ENCODE peak calls at places on chromosomes 2 and 18, in five cellular contexts. One of them, this sample, is unnamed.

GRCh38 chr2:7972670-7973069 is 709.2 kb upstream of the ID2 start:
- DNase-seq in right cardiac atrium: no peak
- DNase-seq in foreskin fibroblast: no peak
- DNase-seq in left ventricle myocardium superior: no peak
- DNase-seq in naive thymus-derived CD8-positive, alpha-beta T cell: no peak
- DNase-seq in this sample: no peak

GRCh38 chr2:209741953-209742352 is 29.7 kb upstream of the UNC80 start:
- DNase-seq in naive thymus-derived CD8-positive, alpha-beta T cell: no peak
- DNase-seq in right cardiac atrium: no peak
- DNase-seq in left ventricle myocardium superior: no peak
- DNase-seq in foreskin fibroblast: no peak
- DNase-seq in this sample: no peak

GRCh38 chr18:67318651-67319050 is 197.9 kb downstream of the DSEL start:
- DNase-seq in right cardiac atrium: no peak
- DNase-seq in foreskin fibroblast: peak
- DNase-seq in left ventricle myocardium superior: no peak
- DNase-seq in naive thymus-derived CD8-positive, alpha-beta T cell: no peak
- DNase-seq in this sample: no peak

GRCh38 chr2:185876234-185876633 is 137.6 kb downstream of the FSIP2 start:
- DNase-seq in left ventricle myocardium superior: no peak
- DNase-seq in right cardiac atrium: no peak
- DNase-seq in naive thymus-derived CD8-positive, alpha-beta T cell: no peak
- DNase-seq in foreskin fibroblast: no peak
- DNase-seq in this sample: peak

GRCh38 chr2:174552891-174553290 is 44.7 kb downstream of the WIPF1 start:
- DNase-seq in foreskin fibroblast: no peak
- DNase-seq in right cardiac atrium: no peak
- DNase-seq in naive thymus-derived CD8-positive, alpha-beta T cell: no peak
- DNase-seq in left ventricle myocardium superior: no peak
- DNase-seq in this sample: no peak

GRCh38 chr18:42920621-42921020 is 194.9 kb downstream of the RIT2 start:
- DNase-seq in right cardiac atrium: no peak
- DNase-seq in foreskin fibroblast: no peak
- DNase-seq in left ventricle myocardium superior: no peak
- DNase-seq in naive thymus-derived CD8-positive, alpha-beta T cell: no peak
- DNase-seq in this sample: no peak

GRCh38 chr2:71759056-71759455 is 305.7 kb downstream of the DYSF start:
- DNase-seq in right cardiac atrium: no peak
- DNase-seq in foreskin fibroblast: no peak
- DNase-seq in left ventricle myocardium superior: no peak
- DNase-seq in naive thymus-derived CD8-positive, alpha-beta T cell: no peak
- DNase-seq in this sample: no peak

GRCh38 chr2:30235008-30235655 is 3.8 kb downstream of the LBH start:
- DNase-seq in left ventricle myocardium superior: no peak
- DNase-seq in naive thymus-derived CD8-positive, alpha-beta T cell: no peak
- DNase-seq in right cardiac atrium: no peak
- DNase-seq in foreskin fibroblast: no peak
- DNase-seq in this sample: no peak

GRCh38 chr2:120605231-120605935 is 130.3 kb upstream of the GLI2 start:
- DNase-seq in naive thymus-derived CD8-positive, alpha-beta T cell: no peak
- DNase-seq in foreskin fibroblast: no peak
- DNase-seq in right cardiac atrium: peak
- DNase-seq in left ventricle myocardium superior: no peak
- DNase-seq in this sample: peak

GRCh38 chr18:47184419-47185050 is 8.4 kb upstream of the IER3IP1 start:
- DNase-seq in left ventricle myocardium superior: no peak
- DNase-seq in foreskin fibroblast: peak
- DNase-seq in right cardiac atrium: no peak
- DNase-seq in naive thymus-derived CD8-positive, alpha-beta T cell: no peak
- DNase-seq in this sample: no peak

GRCh38 chr2:23803275-23803964 is 123.5 kb downstream of the ATAD2B start:
- DNase-seq in foreskin fibroblast: peak
- DNase-seq in naive thymus-derived CD8-positive, alpha-beta T cell: no peak
- DNase-seq in left ventricle myocardium superior: no peak
- DNase-seq in right cardiac atrium: no peak
- DNase-seq in this sample: no peak

GRCh38 chr2:162013514-162014205 is 60.4 kb downstream of the DPP4 start:
- DNase-seq in left ventricle myocardium superior: no peak
- DNase-seq in naive thymus-derived CD8-positive, alpha-beta T cell: peak
- DNase-seq in right cardiac atrium: no peak
- DNase-seq in foreskin fibroblast: no peak
- DNase-seq in this sample: no peak

GRCh38 chr2:60468390-60469085 is 84.9 kb downstream of the BCL11A start:
- DNase-seq in foreskin fibroblast: peak
- DNase-seq in left ventricle myocardium superior: no peak
- DNase-seq in naive thymus-derived CD8-positive, alpha-beta T cell: no peak
- DNase-seq in right cardiac atrium: no peak
- DNase-seq in this sample: no peak

GRCh38 chr2:73257425-73258125 is 23.5 kb downstream of the CCT7 start:
- DNase-seq in right cardiac atrium: peak
- DNase-seq in left ventricle myocardium superior: peak
- DNase-seq in foreskin fibroblast: no peak
- DNase-seq in naive thymus-derived CD8-positive, alpha-beta T cell: no peak
- DNase-seq in this sample: no peak